ENCODE peak calls at places on chromosomes 7 and 10, in seven cellular contexts. W is islet precursor cell, R is left lung, O is NCI-H1105 treated with DMSO at 0.1 percent for 48 hours, C is memory B cell, J is NCI-H1092 treated with DMSO at 0.1 percent for 48 hours, L is mucosa of descending colon. Z is an unnamed sample.
A peak's percentile ranks its signal among the peaks of the same experiment; 100 is the strongest.

GRCh38 chr10:131288648-131289047 is 22.9 kb downstream of the TCERG1L start:
- DNase-seq in R (no peak), O (no peak), C (no peak), L (no peak), J (no peak), W (no peak), Z (no peak)

GRCh38 chr10:48518926-48519730 is 85.7 kb downstream of the ARHGAP22 start:
- DNase-seq in R (no peak), L (no peak), O (no peak), C (no peak), W (peak; percentile 44), J (no peak), Z (no peak)

GRCh38 chr7:84633-85020 is 107.7 kb upstream of the FAM20C start:
- DNase-seq in J (no peak), O (no peak), C (no peak), W (peak; percentile 25), R (no peak), L (no peak), Z (no peak)

GRCh38 chr10:10591682-10592412 is 425.8 kb upstream of the CELF2 start:
- DNase-seq in C (no peak), W (no peak), O (no peak), R (no peak), L (no peak), J (no peak), Z (no peak)

GRCh38 chr7:20102970-20103369 is 114.2 kb downstream of the MACC1 start:
- DNase-seq in O (no peak), W (no peak), L (no peak), J (no peak), C (no peak), R (no peak), Z (no peak)

GRCh38 chr7:25515876-25516275 is 287.6 kb upstream of the NPVF start:
- DNase-seq in W (no peak), O (no peak), R (no peak), C (no peak), J (no peak), L (no peak), Z (no peak)

GRCh38 chr7:129343099-129343700 is 91.0 kb upstream of the STRIP2 start:
- DNase-seq in J (peak; percentile 32), W (no peak), R (no peak), O (peak; percentile 44), C (peak; percentile 40), L (no peak), Z (no peak)

GRCh38 chr7:34191766-34192550 is 286.6 kb downstream of the BMPER start:
- DNase-seq in O (no peak), L (no peak), C (no peak), R (no peak), W (no peak), J (no peak), Z (no peak)

GRCh38 chr7:105985250-105985649 is 22.2 kb downstream of the CDHR3 start:
- DNase-seq in O (peak; percentile 48), J (peak; percentile 47), R (no peak), L (no peak), C (no peak), W (no peak), Z (no peak)

GRCh38 chr7:139589474-139589873 is 66.0 kb downstream of the CLEC2L start:
- DNase-seq in C (no peak), L (no peak), J (no peak), O (no peak), R (no peak), W (no peak), Z (no peak)

GRCh38 chr7:28410628-28411578 is 1.4 kb upstream of the CREB5 start:
- DNase-seq in C (peak; percentile 16), J (peak; percentile 36), R (peak; percentile 32), O (peak; percentile 30), L (no peak), W (peak; percentile 83), Z (no peak)

GRCh38 chr7:159105066-159105780 is 39.4 kb downstream of the VIPR2 start:
- DNase-seq in W (no peak), J (no peak), C (no peak), L (no peak), R (peak; percentile 16), O (no peak), Z (peak; percentile 18)

GRCh38 chr10:102644066-102644645 is at the start of gene TRIM8:
- DNase-seq in R (no peak), C (peak; percentile 41), W (no peak), O (peak; percentile 24), L (peak; percentile 82), J (peak; percentile 41), Z (peak; percentile 81)

GRCh38 chr10:102781089-102781920 is 37.6 kb downstream of the WBP1L start:
- DNase-seq in R (no peak), W (no peak), O (no peak), L (no peak), J (no peak), C (no peak), Z (peak; percentile 57)

GRCh38 chr10:36026081-36026480 is 384.0 kb upstream of the FZD8 start:
- DNase-seq in O (no peak), J (no peak), C (no peak), R (no peak), W (no peak), L (no peak), Z (no peak)

GRCh38 chr7:106812027-106812643 is 52.9 kb upstream of the PIK3CG start:
- DNase-seq in C (no peak), R (peak; percentile 66), O (no peak), W (no peak), L (no peak), J (no peak), Z (no peak)

GRCh38 chr10:102429468-102429867 is 2.9 kb downstream of the CUEDC2 start:
- DNase-seq in O (no peak), L (no peak), J (no peak), R (no peak), C (no peak), W (peak; percentile 51), Z (no peak)

GRCh38 chr10:665579-666091 is 23.8 kb downstream of the DIP2C start:
- DNase-seq in J (no peak), R (peak; percentile 57), C (no peak), W (peak; percentile 29), L (peak; percentile 54), O (no peak), Z (no peak)

GRCh38 chr7:39922580-39922979 is 27.5 kb upstream of the CDK13 start:
- DNase-seq in R (no peak), J (no peak), L (no peak), W (no peak), C (no peak), O (no peak), Z (no peak)

GRCh38 chr10:85668522-85668921 is 698.1 kb downstream of the GRID1 start:
- DNase-seq in L (no peak), R (no peak), O (no peak), W (no peak), J (no peak), C (no peak), Z (no peak)

GRCh38 chr10:43231523-43232078 is 35.3 kb downstream of the RASGEF1A start:
- DNase-seq in L (peak; percentile 55), J (no peak), W (peak; percentile 56), O (no peak), C (no peak), R (peak; percentile 27), Z (peak; percentile 28)

GRCh38 chr7:142866361-142867096 is 11.7 kb downstream of the EPHB6 start:
- DNase-seq in J (peak; percentile 20), O (peak; percentile 56), L (no peak), W (peak; percentile 74), R (peak; percentile 33), C (no peak), Z (no peak)

GRCh38 chr7:1592299-1592842 is 22.5 kb upstream of the PSMG3 start:
- DNase-seq in R (no peak), O (no peak), C (no peak), L (no peak), W (no peak), J (no peak), Z (no peak)

GRCh38 chr7:27191716-27192545 is 6.9 kb upstream of the HOXA11 start:
- DNase-seq in O (no peak), J (no peak), C (no peak), R (peak; percentile 28), L (peak; percentile 79), W (peak; percentile 74), Z (peak; percentile 53)

GRCh38 chr10:56319386-56319785 is 41.7 kb downstream of the ZWINT start:
- DNase-seq in R (no peak), J (no peak), O (no peak), W (no peak), C (no peak), L (no peak), Z (no peak)

GRCh38 chr7:28258240-28258639 is 77.6 kb upstream of the JAZF1 start:
- DNase-seq in W (no peak), O (peak; percentile 82), R (no peak), J (peak; percentile 4), C (no peak), L (no peak), Z (no peak)

Z was measured in right lobe of liver.